ENCODE peak calls at places on chromosome 3, in five cellular contexts. J is heart right ventricle, K is fibroblast of mammary gland, W is fibroblast of the aortic adventitia, M is left ventricle myocardium inferior. P is an unnamed sample.

GRCh38 chr3:141103067-141103466 is 51.9 kb downstream of the SPSB4 start:
- DNase-seq in M (peak), W (no peak), J (no peak), K (no peak), P (no peak)

GRCh38 chr3:94098487-94098886 is 35.6 kb downstream of the NSUN3 start:
- DNase-seq in W (peak), J (no peak), M (no peak), K (peak), P (peak)

GRCh38 chr3:196193738-196194541 is 17.3 kb downstream of the ZDHHC19 start:
- DNase-seq in K (no peak), J (peak), W (no peak), M (peak), P (peak)

GRCh38 chr3:38247366-38248035 is 18.1 kb upstream of the SLC22A13 start:
- DNase-seq in W (peak), M (no peak), K (peak), J (peak), P (peak)

GRCh38 chr3:187936676-187937075 is 191.4 kb upstream of the BCL6 start:
- DNase-seq in W (no peak), M (no peak), K (no peak), J (no peak), P (no peak)

GRCh38 chr3:65436580-65436979 is 602.1 kb downstream of the MAGI1 start:
- DNase-seq in M (no peak), K (peak), W (no peak), J (no peak), P (peak)

GRCh38 chr3:62965311-62965710 is 90.1 kb upstream of the CADPS start:
- DNase-seq in W (no peak), K (peak), M (no peak), J (no peak), P (no peak)

GRCh38 chr3:28317438-28318022 is 31.0 kb upstream of the ZCWPW2 start:
- DNase-seq in M (no peak), J (no peak), W (peak), K (peak), P (peak)

GRCh38 chr3:177946965-177947364 is 589.3 kb upstream of the KCNMB2 start:
- DNase-seq in J (no peak), M (no peak), W (peak), K (peak), P (peak)

GRCh38 chr3:120039642-120040610 is 54.3 kb downstream of the GSK3B start:
- DNase-seq in M (no peak), K (no peak), W (no peak), J (no peak), P (no peak)

GRCh38 chr3:67540198-67540894 is 114.1 kb downstream of the SUCLG2 start:
- DNase-seq in K (no peak), W (no peak), J (no peak), M (no peak), P (no peak)

GRCh38 chr3:141312359-141313090 is 55.8 kb upstream of the ZBTB38 start:
- DNase-seq in K (no peak), J (no peak), W (no peak), M (no peak), P (no peak)

GRCh38 chr3:52277972-52278509 is 408 bp downstream of the WDR82 start:
- DNase-seq in J (no peak), M (no peak), W (peak), K (peak), P (peak)

GRCh38 chr3:179801263-179801662 is 148.4 kb downstream of the USP13 start:
- DNase-seq in M (no peak), J (no peak), K (peak), W (peak), P (peak)

GRCh38 chr3:13072239-13073041 is 789 bp downstream of the IQSEC1 start:
- DNase-seq in K (no peak), M (peak), W (no peak), J (peak), P (no peak)

GRCh38 chr3:156341831-156342416 is 213.0 kb downstream of the SSR3 start:
- DNase-seq in W (no peak), M (no peak), K (no peak), J (no peak), P (no peak)

GRCh38 chr3:10272977-10273376 is 19.8 kb downstream of the GHRL start:
- DNase-seq in J (no peak), K (no peak), W (no peak), M (no peak), P (no peak)

GRCh38 chr3:126389112-126389791 is 5.5 kb upstream of the CFAP100 start:
- DNase-seq in J (peak), M (peak), W (peak), K (peak), P (peak)
- H3K4me3 ChIP-seq in J (peak), M (peak), W (peak), K (peak), P (peak)

DNA sequence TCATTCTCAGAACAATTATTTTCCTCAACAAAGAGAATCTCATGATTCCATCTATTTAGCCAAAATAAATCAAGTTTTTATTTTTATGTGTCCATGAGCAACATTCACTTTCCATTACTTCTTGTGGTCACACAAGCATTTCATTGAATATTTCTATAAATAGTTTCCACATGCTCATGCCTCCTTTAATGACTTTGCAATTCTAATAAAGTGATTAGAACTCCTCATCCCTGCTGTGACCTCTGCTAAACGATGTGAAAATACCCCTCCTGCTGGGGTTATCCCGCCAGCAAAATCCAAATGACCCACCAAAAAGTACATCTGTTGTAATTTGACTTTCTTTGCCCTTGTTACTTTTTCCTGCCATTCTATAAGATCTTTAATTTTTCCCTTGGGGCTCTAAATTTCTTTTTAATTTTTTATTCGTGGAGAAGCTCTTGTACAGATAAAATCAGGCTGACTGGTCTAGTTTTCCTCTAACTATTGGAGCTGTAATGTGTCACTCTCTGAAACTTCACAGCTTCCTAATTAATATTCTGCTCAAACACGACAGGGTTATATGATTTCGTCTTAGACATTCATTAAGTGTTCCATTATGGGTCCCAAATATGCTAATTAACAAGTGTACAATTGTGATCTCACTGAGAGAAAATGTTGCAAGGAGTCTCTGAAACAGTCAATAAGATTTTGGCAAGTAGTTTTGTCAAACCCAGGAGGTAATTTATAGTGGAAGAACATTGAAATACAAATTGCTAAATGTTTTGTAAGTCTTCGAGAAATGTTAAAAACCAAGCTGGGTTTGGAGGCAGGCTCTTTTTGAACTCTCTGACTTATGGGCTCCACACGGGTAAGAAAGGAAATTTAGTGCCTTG is 533.1 kb upstream of the NAALADL2 start:
- DNase-seq in J (no peak), W (peak), K (peak), M (no peak), P (peak)
- TF ChIP-seq CTCF in J (no peak), W (peak), K (no peak), M (no peak), P (no peak)

DNA sequence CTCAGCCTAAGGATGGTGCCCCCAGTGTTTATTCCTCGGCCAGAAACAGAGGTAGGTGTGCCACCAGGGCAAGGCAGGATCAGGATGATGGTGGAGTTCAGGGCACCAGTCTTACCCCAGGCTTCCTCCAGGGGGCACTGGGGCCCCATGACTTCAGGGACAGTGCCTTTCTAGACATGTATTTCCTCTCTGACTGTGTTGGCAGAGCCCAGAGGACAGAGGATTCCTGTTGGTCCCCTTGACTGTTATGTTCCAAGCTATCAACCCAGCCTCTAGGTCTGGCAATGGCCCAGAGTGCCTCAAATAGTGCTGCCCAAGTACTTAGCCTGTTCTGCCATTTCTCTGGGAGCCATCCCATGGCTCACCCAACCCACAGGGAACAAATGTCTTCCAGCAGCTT is 2.8 kb downstream of the HEMK1 start:
- DNase-seq in K (peak), W (peak), M (peak), J (peak), P (peak)
- H3K4me3 ChIP-seq in K (no peak), W (no peak), M (no peak), J (no peak), P (no peak)

GRCh38 chr3:103025880-103026279 is 591.1 kb downstream of the ZPLD1 start:
- DNase-seq in W (no peak), M (no peak), K (no peak), J (no peak), P (no peak)
- TF ChIP-seq CTCF in W (no peak), M (no peak), K (no peak), J (no peak), P (no peak)

GRCh38 chr3:102415553-102415952 is 19.3 kb upstream of the ZPLD1 start:
- DNase-seq in M (no peak), J (no peak), K (peak), W (peak), P (peak)
- H3K4me3 ChIP-seq in M (peak), J (no peak), K (no peak), W (peak), P (peak)

GRCh38 chr3:15458212-15458780 is 30.9 kb downstream of the EAF1 start:
- DNase-seq in J (no peak), K (no peak), W (no peak), M (no peak), P (no peak)
- TF ChIP-seq CTCF in J (no peak), K (no peak), W (no peak), M (no peak), P (no peak)